ENCODE peak calls at places on chromosomes 1 and 21, in five cellular contexts. O is ovary, F is stomach, Y is K562, U is esophagus muscularis mucosa. S is an unnamed sample. For H3K9me3, the result is how much of the 10 kb centered on the place peaks cover.

GRCh38 chr1:225695578-225696332 is 42.8 kb upstream of the ENAH start:
- DNase-seq in O (no peak), F (no peak), U (no peak), Y (no peak), S (no peak)

GRCh38 chr21:42578034-42578433 is 64.4 kb downstream of the SLC37A1 start:
- DNase-seq in U (no peak), Y (no peak), F (no peak), O (no peak), S (peak)

GRCh38 chr1:70140894-70141293 is 64.5 kb downstream of the LRRC40 start:
- DNase-seq in Y (no peak), O (no peak), F (no peak), U (no peak), S (no peak)

GRCh38 chr1:186763107-186763506 is 65.6 kb upstream of the PLA2G4A start:
- DNase-seq in O (no peak), Y (no peak), F (no peak), U (no peak), S (no peak)

GRCh38 chr1:210758761-210759160 is 375.2 kb downstream of the KCNH1 start:
- DNase-seq in O (no peak), F (no peak), U (no peak), Y (no peak), S (no peak)

GRCh38 chr1:72516264-72516663 is 233.9 kb upstream of the NEGR1 start:
- DNase-seq in U (no peak), Y (no peak), F (no peak), O (no peak), S (no peak)

GRCh38 chr1:3501856-3502665 is 47.6 kb downstream of the ARHGEF16 start:
- DNase-seq in O (peak), U (peak), Y (peak), F (peak), S (peak)

GRCh38 chr1:8364528-8365442 is 46.9 kb downstream of the SLC45A1 start:
- DNase-seq in F (no peak), Y (no peak), U (no peak), O (no peak), S (peak)

GRCh38 chr1:188499690-188500089 is 1670.9 kb downstream of the PLA2G4A start:
- DNase-seq in Y (no peak), O (no peak), U (no peak), F (no peak), S (no peak)

GRCh38 chr1:243343970-243344749 is 88.3 kb downstream of the SDCCAG8 start:
- DNase-seq in F (no peak), O (no peak), Y (peak), U (no peak), S (no peak)

GRCh38 chr1:21587602-21587953 is 78.4 kb downstream of the ALPL start:
- DNase-seq in Y (no peak), O (no peak), F (no peak), U (no peak), S (no peak)

GRCh38 chr1:205255941-205256780 is 28.4 kb downstream of the TMCC2 start:
- DNase-seq in O (peak), F (peak), U (peak), Y (peak), S (peak)

GRCh38 chr1:21669033-21669286 is 197 bp downstream of the RAP1GAP start:
- DNase-seq in U (no peak), F (no peak), O (no peak), Y (no peak), S (no peak)

GRCh38 chr1:69700770-69701169 is 133.0 kb downstream of the LRRC7 start:
- DNase-seq in O (no peak), F (no peak), U (no peak), Y (no peak), S (no peak)

GRCh38 chr1:234321211-234321610 is 52.0 kb upstream of the COA6 start:
- DNase-seq in Y (no peak), O (no peak), U (peak), F (no peak), S (no peak)

GRCh38 chr1:151972533-151973270 is 21.0 kb downstream of the S100A10 start:
- DNase-seq in Y (peak), F (peak), O (no peak), U (no peak), S (peak)

GRCh38 chr1:206753141-206753540 is 17.4 kb upstream of the IL19 start:
- DNase-seq in U (no peak), F (no peak), Y (no peak), O (no peak), S (no peak)

GRCh38 chr1:109188200-109188599 is 25.5 kb upstream of the SARS1 start:
- DNase-seq in O (no peak), Y (no peak), U (no peak), F (no peak), S (no peak)

GRCh38 chr1:167114725-167115124 is 20.9 kb downstream of the STYXL2 start:
- DNase-seq in O (no peak), U (no peak), F (no peak), Y (no peak), S (no peak)

GRCh38 chr1:232880354-232880753 is 70.1 kb upstream of the NTPCR start:
- DNase-seq in U (no peak), Y (peak), F (peak), O (no peak), S (no peak)

GRCh38 chr1:108815566-108815965 is 41.3 kb downstream of the AKNAD1 start:
- DNase-seq in Y (no peak), U (no peak), F (no peak), O (no peak), S (no peak)

GRCh38 chr1:96842215-96842614 is 120.6 kb downstream of the PTBP2 start:
- DNase-seq in F (no peak), O (no peak), Y (no peak), U (no peak), S (no peak)

GRCh38 chr1:172532700-172533510 is at the start of gene SUCO:
- DNase-seq in Y (peak), U (peak), O (peak), F (peak), S (peak)
- TF ChIP-seq EP300 in Y (no peak), U (no peak), O (peak), F (no peak), S (no peak)

DNA sequence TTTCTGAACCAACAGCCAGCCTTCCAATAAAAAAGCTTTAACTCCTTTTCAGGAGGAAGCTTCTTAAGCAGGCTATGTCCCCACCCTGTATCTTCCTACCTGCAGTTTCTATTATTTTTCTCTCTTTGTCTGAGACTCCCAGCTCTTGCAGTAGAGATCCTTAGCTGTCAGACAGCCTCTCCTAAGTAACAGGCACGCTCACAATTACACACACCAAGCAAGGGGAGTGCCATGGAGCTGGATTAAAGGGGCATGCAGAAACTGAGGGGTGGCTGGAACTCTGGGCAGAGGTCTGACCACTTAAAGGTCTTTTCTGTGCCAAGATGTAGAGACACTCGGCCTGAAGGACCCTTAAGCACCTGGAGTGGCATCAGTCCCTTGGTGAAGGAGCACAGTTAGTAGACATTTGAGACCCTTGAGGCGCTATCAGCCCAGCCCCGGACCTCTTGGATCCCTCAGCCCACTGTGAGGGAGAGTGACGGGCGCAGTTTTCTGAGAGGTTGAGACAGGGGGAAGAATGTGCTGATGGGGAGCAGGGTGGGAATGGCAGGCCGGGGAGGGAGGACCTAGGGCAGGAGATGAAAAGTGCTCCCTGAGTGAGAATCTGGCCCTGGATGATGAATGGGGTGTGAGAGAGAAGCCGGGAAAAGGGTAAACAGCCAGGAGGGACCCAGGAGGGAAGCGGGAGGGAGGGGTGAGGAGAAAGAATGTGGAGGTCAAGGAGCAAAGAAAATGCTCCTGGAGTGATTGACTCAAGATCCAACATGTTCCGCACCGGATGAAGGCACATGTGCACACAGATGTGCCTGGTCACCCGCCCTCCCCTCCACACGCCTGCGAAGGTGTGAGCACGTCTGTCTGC is 13.3 kb downstream of the PLXNA2 start:
- DNase-seq in F (no peak), U (no peak), O (no peak), Y (no peak), S (no peak)
- H3K27ac ChIP-seq in F (peak), U (peak), O (no peak), Y (no peak), S (peak)

GRCh38 chr1:107252271-107252670 is 111.4 kb downstream of the NTNG1 start:
- DNase-seq in Y (no peak), U (no peak), F (no peak), O (no peak), S (no peak)
- H3K9me3 ChIP-seq in Y (under half), U (under half), F (under half), O (under half), S (under half)

GRCh38 chr1:159923203-159924024 is 1.9 kb downstream of the TAGLN2 start:
- DNase-seq in U (peak), F (peak), O (peak), Y (peak), S (peak)
- TF ChIP-seq EP300 in U (peak), F (peak), O (peak), Y (peak), S (no peak)

GRCh38 chr1:115430717-115431116 is 92.7 kb upstream of the NGF start:
- DNase-seq in Y (no peak), U (peak), F (no peak), O (no peak), S (no peak)
- H3K27ac ChIP-seq in Y (no peak), U (no peak), F (no peak), O (no peak), S (no peak)

GRCh38 chr21:32422064-32422463 is 9.6 kb downstream of the EVA1C start:
- DNase-seq in F (no peak), O (no peak), U (no peak), Y (no peak), S (no peak)

GRCh38 chr21:32423846-32424535 is 11.5 kb downstream of the EVA1C start:
- DNase-seq in U (no peak), O (no peak), Y (no peak), F (no peak), S (no peak)

GRCh38 chr21:32425628-32426027 is 13.1 kb downstream of the EVA1C start:
- DNase-seq in F (no peak), O (no peak), U (no peak), Y (peak), S (no peak)

GRCh38 chr21:32424674-32425073 is 12.2 kb downstream of the EVA1C start:
- DNase-seq in U (no peak), Y (no peak), O (no peak), F (no peak), S (no peak)

DNA sequence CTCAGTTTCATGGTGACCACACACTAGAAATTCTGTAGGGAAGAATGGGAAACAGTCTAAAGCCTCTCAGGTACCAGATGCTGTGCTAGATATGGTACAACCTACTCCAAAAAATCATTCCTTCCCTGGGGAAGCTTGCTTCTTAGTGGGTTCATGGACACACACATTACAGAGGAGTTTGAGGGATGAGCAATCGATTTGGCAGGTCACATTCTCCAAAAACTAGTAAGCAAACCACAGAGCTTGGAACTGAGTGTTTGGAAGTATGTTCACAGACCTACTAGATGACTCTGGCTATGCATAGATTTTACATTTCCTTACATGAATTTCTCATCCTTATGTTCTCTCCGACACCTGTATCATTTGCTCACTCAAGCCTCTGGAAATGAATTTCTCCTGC is 10.8 kb downstream of the EVA1C start:
- DNase-seq in Y (no peak), O (no peak), F (no peak), U (no peak), S (no peak)
- H3K9me3 ChIP-seq in Y (under half), O (under half), F (under half), U (under half), S (under half)

S was measured in sigmoid colon.